ENCODE peak calls at places on chromosomes 13 and 19, in nine cellular contexts. I, M, E, J, G, H, Z, W and X are unnamed samples.

GRCh38 chr13:106756446-106756845 is 188.5 kb upstream of the ARGLU1 start:
- DNase-seq in I (no peak), M (no peak), E (no peak), J (no peak), G (no peak), H (no peak), Z (no peak), W (no peak), X (no peak)

GRCh38 chr19:55642153-55643002 is 1.1 kb upstream of the ZNF581 start:
- DNase-seq in I (peak), M (no peak), E (no peak), J (no peak), G (peak), H (peak), Z (peak), W (no peak), X (no peak)

GRCh38 chr13:27667946-27668345 is 46.3 kb downstream of the POLR1D start:
- DNase-seq in I (no peak), M (no peak), E (no peak), J (no peak), G (peak), H (no peak), Z (no peak), W (no peak), X (no peak)

GRCh38 chr13:24618219-24618955 is 61.8 kb upstream of the ATP12A start:
- DNase-seq in I (peak), M (no peak), E (no peak), J (no peak), G (no peak), H (no peak), Z (peak), W (peak), X (peak)

GRCh38 chr13:36904219-36904618 is 15.8 kb downstream of the SMAD9 start:
- DNase-seq in I (no peak), M (peak), E (peak), J (peak), G (no peak), H (peak), Z (no peak), W (no peak), X (no peak)

GRCh38 chr13:73057284-73058025 is 1.4 kb upstream of the KLF5 start:
- DNase-seq in I (no peak), M (no peak), E (no peak), J (no peak), G (no peak), H (no peak), Z (no peak), W (no peak), X (no peak)

GRCh38 chr19:17496337-17496997 is 15.0 kb upstream of the PGLS start:
- DNase-seq in I (peak), M (peak), E (peak), J (peak), G (peak), H (peak), Z (peak), W (peak), X (peak)

GRCh38 chr13:46339035-46339666 is 47.9 kb downstream of the RUBCNL start:
- DNase-seq in I (peak), M (peak), E (peak), J (no peak), G (peak), H (no peak), Z (no peak), W (no peak), X (no peak)

GRCh38 chr13:113828282-113828825 is 35.5 kb downstream of the GAS6 start:
- DNase-seq in I (no peak), M (no peak), E (no peak), J (no peak), G (peak), H (no peak), Z (no peak), W (no peak), X (no peak)

GRCh38 chr19:40365613-40366401 is 17.3 kb downstream of the PLD3 start:
- DNase-seq in I (peak), M (no peak), E (peak), J (peak), G (peak), H (peak), Z (peak), W (no peak), X (no peak)

GRCh38 chr13:95035311-95036109 is 265.7 kb downstream of the ABCC4 start:
- DNase-seq in I (no peak), M (no peak), E (no peak), J (no peak), G (no peak), H (no peak), Z (no peak), W (no peak), X (no peak)

GRCh38 chr19:55559684-55560083 is 14.3 kb upstream of the SBK3 start:
- DNase-seq in I (no peak), M (no peak), E (no peak), J (no peak), G (no peak), H (no peak), Z (no peak), W (no peak), X (no peak)

GRCh38 chr19:5170329-5170745 is 170.3 kb downstream of the PTPRS start:
- DNase-seq in I (no peak), M (peak), E (no peak), J (no peak), G (no peak), H (peak), Z (peak), W (peak), X (peak)

GRCh38 chr13:46182491-46182877 is 507 bp upstream of the LCP1 start:
- DNase-seq in I (no peak), M (no peak), E (no peak), J (no peak), G (no peak), H (no peak), Z (no peak), W (no peak), X (peak)

GRCh38 chr19:10286803-10287737 is at the start of gene ICAM4:
- DNase-seq in I (peak), M (no peak), E (no peak), J (peak), G (peak), H (peak), Z (peak), W (no peak), X (no peak)

GRCh38 chr19:16202320-16203255 is 4.9 kb downstream of the AP1M1 start:
- DNase-seq in I (no peak), M (no peak), E (no peak), J (no peak), G (peak), H (no peak), Z (no peak), W (no peak), X (no peak)

GRCh38 chr13:113053376-113053775 is 52.2 kb upstream of the F7 start:
- DNase-seq in I (no peak), M (no peak), E (no peak), J (no peak), G (no peak), H (no peak), Z (no peak), W (no peak), X (no peak)

GRCh38 chr13:36174923-36175322 is 39.4 kb downstream of the SOHLH2 start:
- DNase-seq in I (no peak), M (no peak), E (no peak), J (no peak), G (no peak), H (no peak), Z (no peak), W (no peak), X (no peak)

GRCh38 chr19:47839913-47840312 is 18.2 kb downstream of the CRX start:
- DNase-seq in I (no peak), M (no peak), E (no peak), J (no peak), G (no peak), H (no peak), Z (no peak), W (no peak), X (no peak)

GRCh38 chr19:17095141-17095919 is 19.8 kb downstream of the MYO9B start:
- DNase-seq in I (no peak), M (no peak), E (peak), J (no peak), G (peak), H (peak), Z (no peak), W (no peak), X (no peak)

GRCh38 chr13:98384739-98385138 is 192.2 kb downstream of the STK24 start:
- DNase-seq in I (peak), M (no peak), E (no peak), J (no peak), G (no peak), H (no peak), Z (no peak), W (no peak), X (no peak)

GRCh38 chr13:40446365-40446764 is 220.1 kb downstream of the FOXO1 start:
- DNase-seq in I (peak), M (peak), E (no peak), J (no peak), G (no peak), H (no peak), Z (no peak), W (no peak), X (no peak)

GRCh38 chr19:35249848-35250711 is 1.3 kb downstream of the LSR start:
- DNase-seq in I (no peak), M (peak), E (no peak), J (no peak), G (no peak), H (peak), Z (no peak), W (no peak), X (no peak)

GRCh38 chr13:49184621-49185020 is 35.5 kb upstream of the MLNR start:
- DNase-seq in I (no peak), M (no peak), E (no peak), J (no peak), G (no peak), H (no peak), Z (no peak), W (no peak), X (no peak)

GRCh38 chr13:76481738-76482137 is 404.5 kb downstream of the KCTD12 start:
- DNase-seq in I (no peak), M (no peak), E (no peak), J (no peak), G (no peak), H (no peak), Z (no peak), W (no peak), X (no peak)

GRCh38 chr13:27621366-27622101 is at the start of gene POLR1D:
- DNase-seq in I (peak), M (peak), E (peak), J (peak), G (peak), H (peak), Z (peak), W (peak), X (peak)

GRCh38 chr13:107716241-107716640 is 499.1 kb downstream of the LIG4 start:
- DNase-seq in I (no peak), M (no peak), E (no peak), J (no peak), G (no peak), H (no peak), Z (no peak), W (no peak), X (no peak)

GRCh38 chr13:93466502-93467036 is 240.0 kb downstream of the GPC6 start:
- DNase-seq in I (no peak), M (no peak), E (no peak), J (no peak), G (no peak), H (no peak), Z (no peak), W (no peak), X (no peak)

GRCh38 chr19:39430675-39431593 is 4.8 kb downstream of the RPS16 start:
- DNase-seq in I (peak), M (peak), E (peak), J (no peak), G (no peak), H (peak), Z (no peak), W (no peak), X (peak)

GRCh38 chr13:83274679-83275078 is 607.6 kb downstream of the SLITRK1 start:
- DNase-seq in I (no peak), M (no peak), E (no peak), J (no peak), G (no peak), H (no peak), Z (no peak), W (no peak), X (no peak)

GRCh38 chr13:94674609-94675348 is 37.6 kb downstream of the SOX21 start:
- DNase-seq in I (peak), M (peak), E (peak), J (peak), G (no peak), H (peak), Z (peak), W (no peak), X (no peak)

GRCh38 chr13:42970824-42971669 is 21.0 kb downstream of the EPSTI1 start:
- DNase-seq in I (peak), M (no peak), E (peak), J (no peak), G (no peak), H (peak), Z (peak), W (peak), X (peak)